ENCODE peak calls at places on chromosomes 7 and 10, in six cellular contexts. Q is GM12891, G is GM12878, K is K562, I is HepG2, X is H1. Z is an unnamed sample.

GRCh38 chr7:152910545-152911013 is 151.0 kb downstream of the ACTR3B start:
- DNase-seq in Q (no peak), G (no peak), K (no peak), I (peak; percentile 89), X (no peak), Z (no peak)

GRCh38 chr10:132644544-132645530 is 107.2 kb downstream of the INPP5A start:
- DNase-seq in Q (no peak), G (no peak), K (no peak), I (no peak), X (no peak), Z (no peak)

GRCh38 chr7:113824117-113824823 is 94.5 kb downstream of the PPP1R3A start:
- DNase-seq in Q (no peak), G (no peak), K (no peak), I (no peak), X (no peak), Z (no peak)

GRCh38 chr10:126110434-126110833 is 214.1 kb downstream of the FANK1 start:
- DNase-seq in Q (no peak), G (no peak), K (no peak), I (no peak), X (no peak), Z (no peak)

GRCh38 chr10:25682203-25682950 is 251.7 kb upstream of the MYO3A start:
- DNase-seq in Q (no peak), G (no peak), K (peak; percentile 30), I (no peak), X (no peak), Z (no peak)

GRCh38 chr10:129048513-129048912 is 418.5 kb upstream of the MGMT start:
- DNase-seq in Q (no peak), G (no peak), K (no peak), I (no peak), X (no peak), Z (no peak)

GRCh38 chr10:34124522-34125035 is 690.5 kb downstream of the PARD3 start:
- DNase-seq in Q (no peak), G (no peak), K (no peak), I (peak; percentile 81), X (no peak), Z (no peak)

GRCh38 chr7:105454921-105455320 is 66.2 kb upstream of the SRPK2 start:
- DNase-seq in Q (no peak), G (no peak), K (no peak), I (no peak), X (no peak), Z (no peak)

GRCh38 chr7:70719120-70719519 is 412.8 kb upstream of the GALNT17 start:
- DNase-seq in Q (no peak), G (no peak), K (no peak), I (no peak), X (no peak), Z (no peak)

GRCh38 chr7:139548302-139549028 is 25.0 kb downstream of the CLEC2L start:
- DNase-seq in Q (no peak), G (no peak), K (no peak), I (no peak), X (no peak), Z (no peak)

GRCh38 chr10:30827531-30828120 is 198.1 kb upstream of the LYZL2 start:
- DNase-seq in Q (no peak), G (no peak), K (no peak), I (no peak), X (no peak), Z (no peak)

GRCh38 chr10:60565492-60565891 is 175.8 kb upstream of the ANK3 start:
- DNase-seq in Q (no peak), G (no peak), K (no peak), I (no peak), X (no peak), Z (no peak)

GRCh38 chr10:74827045-74827441 is 643 bp downstream of the KAT6B start:
- DNase-seq in Q (no peak), G (no peak), K (no peak), I (no peak), X (no peak), Z (peak; percentile 32)

GRCh38 chr10:72375585-72375984 is 20.9 kb upstream of the DNAJB12 start:
- DNase-seq in Q (no peak), G (no peak), K (no peak), I (peak; percentile 53), X (no peak), Z (no peak)

GRCh38 chr10:103069453-103070331 is 123.4 kb downstream of the NT5C2 start:
- DNase-seq in Q (no peak), G (peak; percentile 46), K (peak; percentile 46), I (peak; percentile 41), X (peak; percentile 33), Z (no peak)

GRCh38 chr7:22485189-22485588 is 14.8 kb downstream of the STEAP1B start:
- DNase-seq in Q (no peak), G (no peak), K (no peak), I (no peak), X (no peak), Z (no peak)

DNA sequence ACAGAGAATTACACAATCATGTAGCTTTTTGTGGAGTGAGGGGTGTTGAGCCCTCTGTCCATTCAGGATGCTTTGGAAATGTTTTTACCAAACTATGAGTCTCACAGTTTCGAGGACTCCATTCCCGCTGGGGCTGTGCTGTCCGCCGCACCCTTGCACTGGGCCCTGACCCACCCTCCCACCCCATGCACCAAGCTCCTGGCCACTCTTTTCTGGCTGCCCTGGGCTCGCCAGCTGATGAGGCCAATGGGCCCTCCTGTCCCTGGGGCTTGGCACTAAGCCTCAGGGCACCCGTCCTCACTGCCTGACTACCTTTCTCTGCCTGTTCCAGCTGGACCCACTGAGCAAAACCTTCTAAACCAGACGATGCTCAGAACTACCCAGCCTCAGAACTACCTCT is 332.1 kb downstream of the PTPRN2 start:
- DNase-seq in Q (no peak), G (no peak), K (no peak), I (no peak), X (no peak), Z (no peak)
- TF ChIP-seq POLR2AphosphoS5 in Q (no peak), G (no peak), K (no peak), I (no peak), X (no peak), Z (no peak)

DNA sequence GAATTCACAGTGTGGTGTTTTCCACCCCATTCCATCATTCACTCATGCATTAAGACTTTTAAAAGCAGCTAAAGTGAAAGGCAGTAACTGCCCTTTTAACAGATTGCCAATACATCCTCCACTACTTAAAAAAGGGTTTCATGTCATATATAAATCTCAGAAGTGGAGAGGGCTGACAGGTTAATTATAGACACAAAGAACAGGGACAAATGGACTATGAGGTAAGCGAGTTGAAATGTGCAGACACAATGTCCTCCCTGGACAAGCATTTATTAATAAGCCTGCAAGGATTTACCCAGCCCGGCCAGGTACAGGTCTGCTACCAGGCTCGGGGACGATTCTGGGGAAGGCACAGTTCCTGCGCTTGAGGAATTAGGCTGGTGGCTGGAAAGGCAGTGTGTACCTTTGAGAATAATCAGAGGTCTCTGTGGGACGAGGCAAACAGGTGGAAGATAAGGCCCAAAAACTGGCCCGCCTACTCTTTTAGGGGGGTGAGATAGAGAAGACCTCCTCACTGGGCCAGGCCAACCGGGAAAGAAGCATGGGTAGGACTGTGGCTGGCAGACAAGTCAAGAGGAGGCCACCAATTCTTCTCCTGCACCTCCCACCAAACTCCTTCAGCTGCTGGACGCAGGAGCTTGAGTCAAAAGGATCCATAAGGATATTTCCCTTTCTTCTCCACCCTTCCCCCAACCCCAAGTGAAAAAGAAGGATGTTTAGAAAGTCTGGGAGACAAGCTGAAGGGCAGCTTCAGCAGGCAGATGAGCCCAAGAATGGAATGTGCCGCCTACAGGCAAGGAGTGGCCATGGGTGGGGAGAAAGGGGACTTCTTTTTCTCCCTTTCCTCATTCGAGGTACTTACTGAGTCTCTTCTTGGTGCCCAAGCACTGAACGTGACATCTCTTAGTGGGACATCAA is 1.5 kb downstream of the PDLIM1 start:
- DNase-seq in Q (no peak), G (no peak), K (peak; percentile 36), I (no peak), X (no peak), Z (no peak)
- TF ChIP-seq POLR2A in Q (no peak), G (no peak), K (no peak), I (peak; percentile 36), X (peak; percentile 40), Z (peak; percentile 46)

GRCh38 chr7:40698921-40699260 is 564.1 kb downstream of the SUGCT start:
- DNase-seq in Q (no peak), G (no peak), K (no peak), I (no peak), X (no peak), Z (no peak)

GRCh38 chr7:40701836-40702551 is 567.2 kb downstream of the SUGCT start:
- DNase-seq in Q (no peak), G (no peak), K (no peak), I (no peak), X (no peak), Z (no peak)

GRCh38 chr7:40697653-40698052 is 562.8 kb downstream of the SUGCT start:
- DNase-seq in Q (no peak), G (no peak), K (no peak), I (no peak), X (no peak), Z (no peak)

GRCh38 chr7:40698214-40698920 is 563.6 kb downstream of the SUGCT start:
- DNase-seq in Q (no peak), G (no peak), K (no peak), I (no peak), X (no peak), Z (no peak)

DNA sequence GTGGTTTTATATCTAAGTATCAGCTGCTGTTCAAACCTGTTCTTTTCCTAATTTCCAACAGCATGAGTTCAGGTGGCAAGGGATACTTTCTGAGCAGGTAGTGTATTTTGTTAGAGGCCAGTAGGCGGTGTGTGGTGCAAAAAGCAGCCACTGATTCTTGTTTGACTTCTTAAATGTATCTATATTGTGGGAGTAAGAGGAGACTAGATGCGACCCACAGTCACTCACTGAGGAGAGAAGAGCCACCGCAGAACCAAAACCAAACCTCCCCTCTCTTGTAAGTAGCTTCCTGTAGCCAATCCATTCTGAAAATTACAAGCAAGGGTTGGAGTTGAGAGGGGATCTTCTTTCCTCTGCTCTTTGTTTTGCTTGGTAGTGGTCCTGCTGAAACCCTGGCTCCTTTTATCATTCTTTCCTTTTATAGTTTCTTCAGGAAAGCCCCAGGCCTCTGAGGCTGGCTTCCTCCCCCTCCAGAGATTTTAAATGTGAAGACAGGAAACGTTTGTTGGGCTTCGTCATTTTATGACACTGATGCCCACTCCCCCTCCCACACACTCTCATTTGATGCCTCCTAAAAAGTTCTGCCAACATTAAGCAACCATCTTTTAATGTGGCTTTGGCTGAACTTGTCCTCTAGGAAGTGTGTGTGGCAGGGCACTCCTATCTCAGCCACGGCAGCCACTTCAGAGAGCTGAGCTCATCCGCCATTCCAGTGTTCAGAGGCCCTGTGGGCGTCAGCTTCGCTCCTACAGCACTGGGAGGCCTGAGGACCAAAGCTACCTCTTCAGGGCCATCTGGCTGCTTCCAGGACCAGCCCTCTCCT is 566.1 kb downstream of the SUGCT start:
- DNase-seq in Q (no peak), G (no peak), K (no peak), I (no peak), X (no peak), Z (no peak)
- TF ChIP-seq TAF1 in Q (no peak), G (no peak), K (no peak), I (no peak), X (no peak), Z (no peak)

DNA sequence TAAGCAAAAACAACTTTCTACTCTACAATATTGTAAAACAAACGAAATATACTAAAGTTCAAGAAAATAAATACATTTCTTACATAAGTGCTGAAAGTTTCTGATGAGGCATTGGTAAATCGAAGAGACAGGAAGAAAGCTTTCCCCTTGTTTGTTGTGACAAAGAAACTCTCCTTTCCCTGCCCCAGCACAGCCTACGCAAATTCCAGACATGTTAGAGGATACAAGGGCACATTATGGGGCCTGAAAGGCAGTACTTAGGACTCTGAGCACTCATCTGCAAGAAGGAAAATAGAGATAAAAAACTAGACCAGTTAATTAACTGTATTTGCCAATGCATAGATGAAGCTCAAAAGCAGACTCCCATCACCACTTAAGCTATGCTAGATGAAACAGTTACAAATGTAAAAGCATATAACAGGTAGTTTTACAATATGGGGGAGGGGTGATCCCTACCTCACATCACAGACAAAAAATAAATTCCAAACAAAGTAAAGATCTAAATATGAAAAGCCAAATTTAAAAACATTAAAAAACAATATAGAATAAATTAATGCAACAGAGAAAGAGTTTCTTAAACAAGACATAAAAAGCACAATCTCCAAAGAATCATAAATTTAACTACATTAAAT is 21.8 kb downstream of the ARHGAP19 start:
- DNase-seq in Q (no peak), G (no peak), K (peak; percentile 12), I (peak; percentile 26), X (no peak), Z (no peak)
- TF ChIP-seq POLR2AphosphoS5 in Q (no peak), G (no peak), K (no peak), I (no peak), X (no peak), Z (no peak)